ENCODE peak calls at places on chromosome 6, in four cellular contexts. V is BJ, A is SK-N-SH, J is hepatocyte. X is an unnamed sample.

GRCh38 chr6:73129653-73130443 is 95.4 kb downstream of the KHDC1L start:
- DNase-seq in J (peak; percentile 91), A (peak; percentile 52), V (peak; percentile 17), X (peak; percentile 20)

GRCh38 chr6:21596379-21597242 is 3.1 kb downstream of the SOX4 start:
- DNase-seq in A (peak; percentile 68), V (no peak), J (peak; percentile 57), X (no peak)

GRCh38 chr6:113732384-113732966 is 124.7 kb upstream of the MARCKS start:
- DNase-seq in V (no peak), J (peak; percentile 30), A (peak; percentile 40), X (no peak)

GRCh38 chr6:45589367-45589766 is 211.6 kb upstream of the SUPT3H start:
- DNase-seq in V (no peak), A (no peak), J (no peak), X (no peak)

GRCh38 chr6:149236584-149236983 is 80.9 kb upstream of the TAB2 start:
- DNase-seq in V (no peak), A (peak; percentile 68), J (no peak), X (no peak)

GRCh38 chr6:25404693-25405169 is 125.6 kb downstream of the CARMIL1 start:
- DNase-seq in V (no peak), A (no peak), J (no peak), X (no peak)

GRCh38 chr6:13941902-13942301 is 17.1 kb downstream of the RNF182 start:
- DNase-seq in J (no peak), V (no peak), A (no peak), X (no peak)

GRCh38 chr6:49787176-49787575 is at the start of gene PGK2:
- DNase-seq in V (no peak), A (no peak), J (no peak), X (no peak)

GRCh38 chr6:2600363-2600762 is 150.4 kb downstream of the MYLK4 start:
- DNase-seq in J (no peak), A (no peak), V (no peak), X (no peak)

GRCh38 chr6:137351890-137352289 is 132.7 kb upstream of the IFNGR1 start:
- DNase-seq in A (no peak), V (no peak), J (peak; percentile 10), X (no peak)

GRCh38 chr6:40389176-40389767 is 197.9 kb downstream of the LRFN2 start:
- DNase-seq in J (no peak), V (no peak), A (no peak), X (no peak)

GRCh38 chr6:53065266-53066058 is at the start of gene FBXO9:
- DNase-seq in J (peak; percentile 85), V (no peak), A (peak; percentile 92), X (no peak)

GRCh38 chr6:53064726-53065265 is 408 bp upstream of the FBXO9 start:
- DNase-seq in A (peak; percentile 88), V (peak; percentile 88), J (peak; percentile 98), X (peak; percentile 81)

GRCh38 chr6:53059648-53060589 is 5.3 kb upstream of the FBXO9 start:
- DNase-seq in J (no peak), A (peak; percentile 10), V (no peak), X (no peak)

GRCh38 chr6:53066059-53066406 is 829 bp downstream of the FBXO9 start:
- DNase-seq in V (no peak), A (no peak), J (peak; percentile 63), X (no peak)

DNA sequence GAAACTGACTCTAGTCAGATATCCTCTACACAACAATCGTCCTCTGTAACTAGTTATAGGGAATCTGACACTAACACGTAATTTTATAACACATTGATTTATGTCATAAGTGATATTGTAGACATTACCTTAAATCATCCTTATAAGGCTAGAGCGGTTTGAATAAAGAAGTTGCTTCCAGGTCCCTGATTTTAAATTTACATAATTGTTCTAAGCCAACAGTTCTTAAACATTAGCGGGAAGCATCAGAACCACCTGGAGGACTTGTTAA is 2.9 kb upstream of the FBXO9 start:
- DNase-seq in V (no peak), J (no peak), A (no peak), X (no peak)
- H3K4me3 ChIP-seq in V (no peak overlapping the region), J (peak overlapping the region; percentile 46), A (peak overlapping the region; percentile 94), X (peak overlapping the region; percentile 86)

GRCh38 chr6:80009531-80009930 is 5.1 kb downstream of the TTK start:
- DNase-seq in A (no peak), J (no peak), V (no peak), X (no peak)

GRCh38 chr6:80005406-80005805 is 957 bp downstream of the TTK start:
- DNase-seq in J (no peak), V (no peak), A (no peak), X (no peak)

GRCh38 chr6:80003841-80004198 is 629 bp upstream of the TTK start:
- DNase-seq in V (no peak), A (peak; percentile 27), J (no peak), X (peak; percentile 4)

GRCh38 chr6:80004199-80005072 is at the start of gene TTK:
- DNase-seq in V (peak; percentile 69), J (peak; percentile 96), A (peak; percentile 94), X (peak; percentile 55)

DNA sequence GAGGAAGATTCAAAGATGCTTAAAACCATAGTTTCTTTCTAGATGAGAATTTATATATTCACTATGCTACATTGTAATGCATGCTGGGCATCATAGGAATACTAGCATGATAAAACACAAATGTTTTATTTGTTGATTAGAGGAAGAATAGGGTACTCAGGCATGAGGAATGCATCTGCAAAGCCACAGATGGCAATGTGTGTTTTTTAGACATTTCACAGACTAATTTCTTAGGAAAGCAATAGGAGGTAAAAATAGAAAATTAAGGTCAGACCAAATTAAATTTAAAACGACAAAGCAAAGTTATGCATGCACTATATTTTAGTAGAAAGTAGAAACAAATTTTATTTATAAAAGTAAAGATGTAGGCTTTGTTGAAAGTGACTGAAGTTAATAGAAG is 2.1 kb downstream of the TTK start:
- DNase-seq in A (no peak), J (no peak), V (no peak), X (no peak)
- TF ChIP-seq CTCF in A (no peak), J (no peak), V (no peak), X (no peak)

DNA sequence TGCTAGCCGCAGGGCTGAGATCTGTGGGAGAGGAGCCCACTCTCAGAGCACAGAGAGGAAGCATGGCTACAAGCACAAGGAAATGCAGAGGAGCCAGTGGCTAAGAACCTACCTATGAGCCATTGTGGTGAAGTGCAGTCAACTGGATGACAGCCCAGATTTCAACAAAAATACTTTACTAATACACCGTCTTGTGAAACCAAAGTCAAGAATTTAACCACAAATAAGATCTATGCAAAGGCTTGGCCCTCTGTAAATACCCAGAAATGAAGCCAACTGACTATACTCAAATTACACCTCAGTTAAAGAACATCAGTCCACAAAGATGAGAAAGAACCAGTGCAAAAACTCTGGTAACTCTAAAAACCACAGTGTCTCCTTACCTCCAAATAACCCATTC is 40.1 kb upstream of the PTCHD4 start:
- DNase-seq in A (no peak), V (peak; percentile 79), J (no peak), X (peak; percentile 78)
- H3K4me3 ChIP-seq in A (no peak overlapping the region), V (no peak overlapping the region), J (no peak overlapping the region), X (no peak overlapping the region)

GRCh38 chr6:121354764-121355163 is 20.5 kb upstream of the TBC1D32 start:
- DNase-seq in V (no peak), J (no peak), A (no peak), X (no peak)
- TF ChIP-seq CTCF in V (peak; percentile 47), J (no peak), A (peak; percentile 56), X (peak; percentile 45)

GRCh38 chr6:166008441-166009369 is 158.9 kb downstream of the TBXT start:
- DNase-seq in V (no peak), A (peak; percentile 75), J (peak; percentile 59), X (no peak)

GRCh38 chr6:166005846-166006592 is 161.6 kb downstream of the TBXT start:
- DNase-seq in A (peak; percentile 91), V (no peak), J (peak; percentile 74), X (no peak)

GRCh38 chr6:166007349-166008263 is 160.0 kb downstream of the TBXT start:
- DNase-seq in J (peak; percentile 42), V (no peak), A (peak; percentile 55), X (peak; percentile 47)

GRCh38 chr6:166005401-166005845 is 162.2 kb downstream of the TBXT start:
- DNase-seq in V (no peak), A (no peak), J (peak; percentile 37), X (no peak)

DNA sequence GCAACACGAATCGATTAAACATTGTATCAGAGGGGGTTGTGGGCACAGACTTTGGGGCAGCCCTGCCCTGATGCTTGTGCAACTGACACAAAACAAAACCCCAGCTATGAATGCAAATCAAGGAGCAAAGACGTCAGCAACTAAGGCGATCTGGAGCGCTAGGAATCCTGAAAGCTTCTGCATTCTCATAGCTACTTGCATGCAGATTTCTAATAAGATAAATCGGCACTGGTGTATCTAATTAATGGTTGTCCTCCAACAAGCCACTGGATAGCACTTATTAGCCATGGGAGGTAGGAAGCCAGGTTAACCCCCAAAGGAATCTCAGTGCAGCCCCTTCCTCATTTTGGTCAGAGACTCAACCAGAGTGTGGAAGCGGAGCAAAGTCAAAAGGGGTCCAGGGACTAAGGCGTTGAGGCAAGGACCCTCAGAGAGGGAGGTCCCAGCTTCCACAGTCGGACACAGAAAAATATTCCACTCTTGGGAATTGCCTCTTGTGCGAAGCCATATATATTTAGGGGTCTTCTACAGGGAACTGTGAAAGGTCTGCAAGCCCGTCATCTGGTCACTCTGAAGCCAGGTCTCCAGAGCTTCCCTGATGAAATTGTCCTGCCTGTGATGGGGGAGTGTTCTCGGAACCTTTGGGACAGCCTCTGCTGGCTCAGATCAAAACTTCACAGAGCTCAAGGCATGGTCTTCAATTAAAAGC is 160.9 kb downstream of the TBXT start:
- DNase-seq in A (peak; percentile 46), J (no peak), V (no peak), X (no peak)
- H3K4me3 ChIP-seq in A (peak overlapping the region; percentile 36), J (peak overlapping the region; percentile 3), V (peak overlapping the region; percentile 25), X (peak overlapping the region; percentile 35)

GRCh38 chr6:94254689-94255088 is 835.3 kb upstream of the EPHA7 start:
- DNase-seq in A (no peak), V (no peak), J (no peak), X (no peak)
- TF ChIP-seq CTCF in A (peak; percentile 37), V (no peak), J (peak; percentile 43), X (peak; percentile 53)